ENCODE peak calls at places on chromosome 4, in ten cellular contexts. S is NCI-H2081 treated with DMSO at 0.1 percent for 48 hours; M is H54; K is GM03348; U is GOT3; F is neural crest cell; P is activated T-cell treated with anti-CD3 and anti-CD28 coated beads, Interleukin-2, amount 50 U/mL, for 1 hour; J is HEK293T; H is hypothalamus; V is sciatic nerve. D is an unnamed sample.

GRCh38 chr4:176635372-176636261 is 157.1 kb downstream of the VEGFC start:
- DNase-seq in S (no peak), M (peak; percentile 32), K (peak; percentile 61), U (no peak), F (no peak), P (no peak), J (peak; percentile 16), H (no peak), V (no peak), D (no peak)

GRCh38 chr4:82638479-82638878 is 76.7 kb upstream of the TMEM150C start:
- DNase-seq in S (no peak), M (no peak), K (no peak), U (no peak), F (no peak), P (no peak), J (no peak), H (no peak), V (no peak), D (no peak)

GRCh38 chr4:104592894-104593470 is 98.3 kb upstream of the CXXC4 start:
- DNase-seq in S (no peak), M (no peak), K (no peak), U (no peak), F (no peak), P (no peak), J (peak; percentile 14), H (no peak), V (no peak), D (no peak)

GRCh38 chr4:25180524-25181131 is 20.4 kb upstream of the SEPSECS start:
- DNase-seq in S (no peak), M (no peak), K (peak; percentile 49), U (no peak), F (no peak), P (no peak), J (peak; percentile 28), H (no peak), V (no peak), D (peak; percentile 39)

GRCh38 chr4:186724048-186724860 is 598 bp upstream of the FAT1 start:
- DNase-seq in S (no peak), M (peak; percentile 24), K (peak; percentile 82), U (no peak), F (peak; percentile 42), P (no peak), J (peak; percentile 17), H (peak; percentile 62), V (peak; percentile 74), D (no peak)

GRCh38 chr4:148444296-148445070 is 2.3 kb upstream of the NR3C2 start:
- DNase-seq in S (no peak), M (no peak), K (peak; percentile 42), U (no peak), F (peak; percentile 23), P (peak; percentile 76), J (peak; percentile 28), H (peak; percentile 77), V (peak; percentile 64), D (peak; percentile 76)

GRCh38 chr4:133464311-133464710 is 315.2 kb downstream of the PCDH10 start:
- DNase-seq in S (no peak), M (no peak), K (no peak), U (no peak), F (no peak), P (no peak), J (no peak), H (no peak), V (no peak), D (no peak)

GRCh38 chr4:147628415-147628814 is 11.2 kb downstream of the TMEM184C start:
- DNase-seq in S (no peak), M (no peak), K (no peak), U (no peak), F (no peak), P (no peak), J (no peak), H (no peak), V (no peak), D (no peak)

GRCh38 chr4:10102193-10102980 is 14.2 kb downstream of the WDR1 start:
- DNase-seq in S (no peak), M (no peak), K (no peak), U (no peak), F (no peak), P (no peak), J (no peak), H (no peak), V (no peak), D (no peak)

GRCh38 chr4:19945501-19945900 is 306.2 kb upstream of the SLIT2 start:
- DNase-seq in S (no peak), M (no peak), K (no peak), U (no peak), F (no peak), P (no peak), J (no peak), H (no peak), V (no peak), D (no peak)

GRCh38 chr4:21948347-21949072 is at the start of gene KCNIP4:
- DNase-seq in S (no peak), M (no peak), K (peak; percentile 90), U (no peak), F (peak; percentile 39), P (peak; percentile 16), J (peak; percentile 32), H (peak; percentile 13), V (no peak), D (no peak)

GRCh38 chr4:68297137-68297536 is 51.6 kb upstream of the TMPRSS11B start:
- DNase-seq in S (no peak), M (no peak), K (no peak), U (no peak), F (no peak), P (no peak), J (no peak), H (no peak), V (no peak), D (no peak)

GRCh38 chr4:129929052-129929451 is 833.1 kb downstream of the C4orf33 start:
- DNase-seq in S (no peak), M (no peak), K (no peak), U (no peak), F (peak; percentile 5), P (no peak), J (peak; percentile 4), H (no peak), V (no peak), D (no peak)

GRCh38 chr4:98710831-98711230 is 52.4 kb upstream of the TSPAN5 start:
- DNase-seq in S (no peak), M (no peak), K (peak; percentile 18), U (no peak), F (no peak), P (no peak), J (no peak), H (no peak), V (no peak), D (no peak)

GRCh38 chr4:106329027-106329618 is 12.8 kb downstream of the AIMP1 start:
- DNase-seq in S (no peak), M (no peak), K (peak; percentile 53), U (no peak), F (no peak), P (no peak), J (peak; percentile 34), H (no peak), V (no peak), D (no peak)

GRCh38 chr4:1294424-1294823 is 4.7 kb downstream of the MAEA start:
- DNase-seq in S (no peak), M (no peak), K (no peak), U (no peak), F (no peak), P (no peak), J (no peak), H (no peak), V (peak; percentile 49), D (no peak)

GRCh38 chr4:38013461-38014366 is 53.5 kb downstream of the PTTG2 start:
- DNase-seq in S (peak; percentile 86), M (peak; percentile 38), K (peak; percentile 29), U (no peak), F (no peak), P (no peak), J (no peak), H (peak; percentile 7), V (no peak), D (no peak)

GRCh38 chr4:156788782-156789181 is 182.8 kb downstream of the PDGFC start:
- DNase-seq in S (no peak), M (no peak), K (no peak), U (no peak), F (no peak), P (no peak), J (no peak), H (no peak), V (no peak), D (no peak)

GRCh38 chr4:11343536-11343935 is 85.2 kb downstream of the HS3ST1 start:
- DNase-seq in S (no peak), M (no peak), K (no peak), U (no peak), F (no peak), P (no peak), J (no peak), H (no peak), V (no peak), D (no peak)